ENCODE peak calls at places on chromosomes 12 and 14, in nine cellular contexts. H is body of pancreas, N is endothelial cell of umbilical vein, S is uterus, I is GM12878, L is suprapubic skin, Q is tibial nerve, K is testis, J is ovary. X is an unnamed sample. For H3K4me1, the result is how much of the 10 kb centered on the place peaks cover.

GRCh38 chr14:101506211-101506920 is 54.9 kb upstream of the DIO3 start:
- DNase-seq in K (no peak), J (peak), I (no peak), S (peak), L (peak), H (peak), Q (peak), N (no peak), X (peak)

GRCh38 chr14:61609143-61609851 is 86.0 kb upstream of the HIF1A start:
- DNase-seq in S (peak), J (no peak), K (no peak), I (no peak), Q (no peak), L (no peak), N (peak), H (no peak), X (no peak)

GRCh38 chr12:104060791-104061190 is 3.5 kb upstream of the HCFC2 start:
- DNase-seq in H (no peak), Q (no peak), I (no peak), K (no peak), N (no peak), J (no peak), S (no peak), L (no peak), X (no peak)

GRCh38 chr12:89468017-89468416 is 56.6 kb downstream of the GALNT4 start:
- DNase-seq in H (no peak), L (no peak), N (no peak), I (no peak), S (no peak), Q (no peak), J (no peak), K (no peak), X (no peak)

GRCh38 chr12:754871-755562 is 2.6 kb downstream of the WNK1 start:
- DNase-seq in Q (no peak), J (no peak), I (no peak), N (peak), K (no peak), H (no peak), S (no peak), L (no peak), X (no peak)

GRCh38 chr12:131424270-131424669 is 286.6 kb upstream of the SFSWAP start:
- DNase-seq in Q (no peak), L (no peak), K (no peak), S (no peak), J (no peak), I (no peak), H (no peak), N (no peak), X (no peak)

GRCh38 chr12:112842441-112842840 is 50.9 kb downstream of the RPH3A start:
- DNase-seq in K (no peak), S (no peak), I (no peak), Q (no peak), H (no peak), L (peak), J (no peak), N (no peak), X (no peak)

GRCh38 chr12:130775953-130776856 is 60.1 kb upstream of the RIMBP2 start:
- DNase-seq in L (no peak), N (peak), I (no peak), Q (no peak), J (peak), K (peak), S (peak), H (peak), X (peak)

GRCh38 chr14:92962031-92962830 is 39.3 kb downstream of the CHGA start:
- DNase-seq in N (no peak), J (no peak), I (no peak), S (no peak), Q (no peak), L (no peak), K (no peak), H (no peak), X (no peak)

GRCh38 chr12:24095245-24095644 is 145.8 kb upstream of the SOX5 start:
- DNase-seq in J (no peak), S (no peak), N (no peak), L (no peak), I (no peak), K (no peak), H (no peak), Q (no peak), X (no peak)

GRCh38 chr12:49231881-49232650 is 32.8 kb upstream of the TUBA1C start:
- DNase-seq in N (peak), H (no peak), J (no peak), I (no peak), S (peak), Q (no peak), K (peak), L (no peak), X (no peak)

GRCh38 chr12:42584539-42585174 is 4.9 kb downstream of the PRICKLE1 start:
- DNase-seq in I (no peak), H (no peak), Q (no peak), J (no peak), K (no peak), L (no peak), S (no peak), N (peak), X (no peak)

GRCh38 chr14:104600805-104601204 is 3.8 kb downstream of the TMEM179 start:
- DNase-seq in H (no peak), N (no peak), Q (no peak), J (no peak), S (no peak), L (no peak), K (no peak), I (no peak), X (no peak)

GRCh38 chr12:93541578-93542217 is 30.8 kb upstream of the SOCS2 start:
- DNase-seq in L (no peak), N (peak), K (no peak), J (no peak), Q (no peak), H (no peak), I (no peak), S (no peak), X (no peak)

GRCh38 chr12:24394246-24394645 is 444.8 kb upstream of the SOX5 start:
- DNase-seq in N (no peak), K (no peak), Q (no peak), H (no peak), J (no peak), S (no peak), L (no peak), I (no peak), X (no peak)

GRCh38 chr14:94045563-94046345 is 19.6 kb downstream of the OTUB2 start:
- DNase-seq in J (no peak), H (peak), K (peak), Q (no peak), S (no peak), I (no peak), N (no peak), L (peak), X (no peak)

GRCh38 chr14:94045101-94045500 is 19.0 kb downstream of the OTUB2 start:
- DNase-seq in Q (no peak), N (no peak), H (peak), J (no peak), I (no peak), L (no peak), S (no peak), K (no peak), X (no peak)

GRCh38 chr14:94047581-94047980 is 21.4 kb downstream of the OTUB2 start:
- DNase-seq in I (no peak), Q (no peak), N (no peak), J (no peak), S (no peak), L (peak), H (peak), K (peak), X (no peak)

GRCh38 chr14:94048676-94049624 is 22.8 kb downstream of the OTUB2 start:
- DNase-seq in J (no peak), K (peak), L (peak), Q (no peak), H (peak), N (no peak), S (no peak), I (no peak), X (no peak)

DNA sequence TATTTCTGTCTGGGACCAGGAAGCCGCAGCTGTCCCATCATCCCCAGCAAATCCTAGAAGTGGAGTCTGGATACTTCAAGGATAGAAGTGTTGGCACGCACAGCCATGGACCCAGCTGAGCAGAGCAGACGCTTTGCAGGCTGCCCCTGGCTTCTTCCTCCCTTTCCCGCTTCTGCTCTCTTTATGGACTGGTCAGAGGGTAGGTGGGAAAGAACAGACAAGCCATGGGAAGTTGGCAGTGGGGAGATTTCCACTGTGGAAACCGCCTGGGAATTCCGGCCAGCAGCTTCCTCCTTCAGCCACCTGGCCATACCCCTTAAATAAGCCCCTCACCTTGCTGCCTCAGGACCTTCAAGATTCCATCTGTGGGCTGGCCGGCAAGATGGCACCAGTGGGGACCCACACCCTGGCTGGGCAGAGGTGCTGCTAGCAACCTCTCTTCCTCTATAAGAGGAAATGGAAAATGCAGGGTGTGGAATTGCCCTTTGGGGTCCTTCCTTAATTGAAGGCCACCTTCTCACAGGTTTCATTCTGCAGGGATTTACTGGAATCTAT is 20.6 kb downstream of the OTUB2 start:
- DNase-seq in K (peak), S (no peak), I (no peak), N (no peak), L (peak), Q (no peak), H (peak), J (no peak), X (peak)
- TF ChIP-seq POLR2A in K (no peak), S (no peak), I (no peak), N (no peak), L (no peak), Q (no peak), H (no peak), J (no peak), X (no peak)

GRCh38 chr14:90604356-90604755 is 207.5 kb downstream of the CALM1 start:
- DNase-seq in J (no peak), I (no peak), S (no peak), N (peak), L (no peak), Q (no peak), H (no peak), K (peak), X (no peak)
- H3K4me1 ChIP-seq in J (under half), I (under half), S (under half), N (under half), L (under half), Q (under half), H (under half), K (under half), X (under half)

GRCh38 chr12:2580821-2581220 is 213.9 kb upstream of the FKBP4 start:
- DNase-seq in H (no peak), N (no peak), Q (no peak), L (no peak), S (no peak), J (no peak), I (no peak), K (no peak), X (no peak)

GRCh38 chr12:2581293-2582045 is 213.3 kb upstream of the FKBP4 start:
- DNase-seq in Q (no peak), I (no peak), S (no peak), H (no peak), N (no peak), J (no peak), L (no peak), K (no peak), X (no peak)

GRCh38 chr12:2586159-2587035 is 208.4 kb upstream of the FKBP4 start:
- DNase-seq in L (no peak), N (no peak), I (no peak), K (no peak), J (no peak), Q (no peak), H (no peak), S (no peak), X (no peak)

GRCh38 chr12:2583642-2584041 is 211.1 kb upstream of the FKBP4 start:
- DNase-seq in N (no peak), L (no peak), S (no peak), H (no peak), I (no peak), Q (no peak), K (no peak), J (no peak), X (no peak)

GRCh38 chr12:2582631-2583616 is 211.8 kb upstream of the FKBP4 start:
- DNase-seq in K (peak), J (peak), S (peak), H (peak), N (peak), Q (peak), L (no peak), I (no peak), X (peak)
- H3K4me3 ChIP-seq in K (peak), J (no peak), S (no peak), H (no peak), N (no peak), Q (no peak), L (no peak), I (no peak), X (peak)

GRCh38 chr12:121701667-121702277 is 10.8 kb upstream of the TMEM120B start:
- DNase-seq in J (no peak), K (no peak), H (no peak), L (no peak), S (no peak), N (no peak), Q (no peak), I (no peak), X (no peak)

GRCh38 chr12:121702944-121703343 is 9.6 kb upstream of the TMEM120B start:
- DNase-seq in S (no peak), H (no peak), Q (no peak), J (no peak), L (no peak), I (no peak), N (no peak), K (no peak), X (no peak)

GRCh38 chr12:121693155-121693554 is 19.4 kb upstream of the TMEM120B start:
- DNase-seq in I (no peak), J (no peak), K (no peak), H (no peak), Q (no peak), L (no peak), S (no peak), N (no peak), X (no peak)

GRCh38 chr12:121697093-121697698 is 15.4 kb upstream of the TMEM120B start:
- DNase-seq in I (no peak), L (no peak), K (no peak), S (no peak), H (no peak), Q (no peak), N (peak), J (no peak), X (no peak)
- TF ChIP-seq POLR2A in I (no peak), L (no peak), K (no peak), S (no peak), H (no peak), Q (no peak), N (no peak), J (no peak), X (no peak)

GRCh38 chr14:95226801-95227200 is 69.5 kb upstream of the DICER1 start:
- DNase-seq in I (no peak), K (no peak), J (no peak), N (no peak), S (no peak), H (no peak), L (no peak), Q (no peak), X (no peak)
- H3K4me1 ChIP-seq in I (under half), K (under half), J (under half), N (under half), S (under half), H (half or more), L (under half), Q (under half), X (under half)

GRCh38 chr12:15130521-15130920 is 90.7 kb downstream of the RERG start:
- DNase-seq in J (no peak), S (no peak), L (no peak), Q (no peak), K (no peak), N (no peak), I (no peak), H (no peak), X (no peak)

DNA sequence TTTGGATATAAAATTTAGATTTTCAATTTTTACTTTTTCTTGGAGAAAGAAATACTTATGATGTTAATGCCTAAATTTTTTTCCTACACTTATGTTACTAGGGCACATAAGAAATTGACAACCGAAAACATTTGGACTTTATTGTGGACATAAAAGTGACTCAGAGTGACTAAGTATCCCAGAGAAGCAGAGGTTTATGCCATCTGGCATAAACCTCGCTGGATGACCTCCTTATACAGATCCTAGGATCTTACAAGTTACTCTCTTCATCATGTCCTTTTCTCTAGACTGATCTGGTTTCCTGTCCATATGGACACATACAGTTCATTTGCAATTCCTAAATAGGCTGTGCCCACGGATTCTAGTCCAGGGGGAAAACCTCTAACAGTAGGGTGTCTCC is 89.8 kb downstream of the RERG start:
- DNase-seq in Q (no peak), K (no peak), J (no peak), N (no peak), L (no peak), S (no peak), I (no peak), H (no peak), X (no peak)
- H3K4me3 ChIP-seq in Q (no peak), K (no peak), J (no peak), N (no peak), L (no peak), S (no peak), I (no peak), H (no peak), X (no peak)

GRCh38 chr12:121507984-121508383 is 72.8 kb downstream of the KDM2B start:
- DNase-seq in I (no peak), K (no peak), N (no peak), H (no peak), Q (no peak), L (no peak), J (no peak), S (no peak), X (no peak)

GRCh38 chr12:121503395-121503794 is 77.4 kb downstream of the KDM2B start:
- DNase-seq in S (no peak), J (no peak), H (no peak), L (no peak), N (no peak), Q (no peak), K (no peak), I (no peak), X (no peak)

GRCh38 chr12:121507245-121507644 is 73.6 kb downstream of the KDM2B start:
- DNase-seq in K (no peak), Q (no peak), H (no peak), S (no peak), N (no peak), L (no peak), I (no peak), J (no peak), X (no peak)

GRCh38 chr12:121504505-121504904 is 76.3 kb downstream of the KDM2B start:
- DNase-seq in K (no peak), N (no peak), H (no peak), L (no peak), Q (no peak), I (no peak), J (no peak), S (no peak), X (no peak)

DNA sequence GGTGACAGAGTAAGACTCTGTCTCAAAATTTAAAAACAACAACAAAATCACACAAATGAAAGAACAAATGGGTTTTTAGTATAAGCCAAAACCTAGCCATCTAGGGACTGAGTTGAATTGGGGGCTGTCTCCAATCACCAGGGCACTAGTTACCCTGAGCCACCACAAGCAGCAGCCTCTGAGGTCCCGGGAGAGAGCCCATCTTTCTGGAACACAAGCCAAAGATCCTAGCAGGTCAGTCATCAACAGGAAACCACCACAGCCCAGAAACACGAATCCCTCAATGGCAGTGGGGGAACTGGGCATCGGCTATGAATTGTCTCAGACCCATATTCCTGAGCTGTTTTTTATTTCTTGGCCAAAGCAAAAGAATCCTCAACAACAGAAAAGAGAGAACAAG is 75.3 kb downstream of the KDM2B start:
- DNase-seq in K (no peak), N (peak), S (no peak), H (no peak), I (no peak), Q (no peak), L (no peak), J (no peak), X (no peak)
- TF ChIP-seq POLR2A in K (no peak), N (no peak), S (no peak), H (no peak), I (no peak), Q (no peak), L (no peak), J (no peak), X (no peak)

GRCh38 chr12:6942331-6942665 is 1.3 kb upstream of the RNU7-1 start:
- DNase-seq in S (peak), J (peak), N (no peak), L (no peak), K (no peak), I (no peak), H (no peak), Q (no peak), X (no peak)
- H3K4me1 ChIP-seq in S (under half), J (under half), N (under half), L (under half), K (under half), I (under half), H (half or more), Q (under half), X (under half)

GRCh38 chr12:91574975-91575374 is 392.4 kb upstream of the DCN start:
- DNase-seq in H (no peak), J (no peak), L (no peak), I (no peak), N (no peak), S (no peak), K (no peak), Q (no peak), X (no peak)

GRCh38 chr12:91576432-91576831 is 393.8 kb upstream of the DCN start:
- DNase-seq in K (no peak), N (no peak), Q (no peak), J (no peak), H (no peak), L (no peak), S (no peak), I (no peak), X (no peak)

GRCh38 chr12:91575631-91576030 is 393.0 kb upstream of the DCN start:
- DNase-seq in H (no peak), I (no peak), N (no peak), S (no peak), Q (no peak), L (no peak), J (no peak), K (no peak), X (no peak)

GRCh38 chr12:91577586-91578539 is 395.2 kb upstream of the DCN start:
- DNase-seq in K (no peak), N (peak), J (no peak), S (no peak), I (no peak), L (no peak), H (no peak), Q (no peak), X (no peak)

DNA sequence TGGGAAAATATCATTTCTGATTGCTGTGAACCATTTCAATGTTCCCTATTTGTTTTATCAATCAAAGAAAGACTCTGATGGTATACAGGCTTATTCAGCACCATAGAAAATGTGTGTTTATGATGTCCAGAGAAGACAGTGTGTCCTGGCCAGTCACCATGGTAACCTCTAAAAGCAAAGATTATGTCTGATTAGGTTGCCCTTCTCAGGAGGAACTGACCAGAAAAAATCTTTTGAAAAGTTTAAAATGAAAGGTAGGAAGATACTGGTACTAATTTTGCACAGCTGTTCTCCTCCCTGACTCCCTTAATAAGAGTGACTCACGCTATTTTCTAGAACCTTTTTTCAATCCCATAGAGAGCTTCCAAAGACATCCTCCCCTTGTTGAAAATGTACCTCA is 391.8 kb upstream of the DCN start:
- DNase-seq in S (no peak), Q (no peak), L (no peak), K (no peak), J (no peak), H (no peak), I (no peak), N (no peak), X (no peak)
- H3K4me3 ChIP-seq in S (peak), Q (no peak), L (no peak), K (no peak), J (peak), H (no peak), I (no peak), N (no peak), X (peak)